ENCODE peak calls at places on chromosomes 2 and 18, in eight cellular contexts. G, K, R, A, E, N, S and W are unnamed samples.

GRCh38 chr2:134736167-134736885 is 17.5 kb upstream of the TMEM163 start:
- DNase-seq in E (peak; percentile 45), S (peak; percentile 3), A (peak; percentile 74), N (peak; percentile 77), R (no peak), K (no peak), G (no peak), W (no peak)

GRCh38 chr2:225697936-225698335 is 298.4 kb downstream of the NYAP2 start:
- DNase-seq in R (no peak), G (no peak), E (no peak), N (no peak), S (no peak), K (no peak), A (no peak), W (no peak)

GRCh38 chr2:101655941-101656422 is 41.5 kb upstream of the MAP4K4 start:
- DNase-seq in A (no peak), S (no peak), E (no peak), K (no peak), G (no peak), R (no peak), N (no peak), W (no peak)

GRCh38 chr2:207252979-207253640 is 87.4 kb upstream of the KLF7 start:
- DNase-seq in A (peak; percentile 60), K (no peak), G (no peak), E (no peak), N (no peak), S (no peak), R (no peak), W (peak; percentile 57)

GRCh38 chr2:127400533-127400896 is 12.7 kb upstream of the MAP3K2 start:
- DNase-seq in S (no peak), K (no peak), R (no peak), E (no peak), N (no peak), A (no peak), G (no peak), W (no peak)

GRCh38 chr2:224585205-224586088 is at the start of gene CUL3:
- DNase-seq in E (peak; percentile 99), R (peak; percentile 96), K (peak; percentile 99), A (peak; percentile 98), S (peak; percentile 94), G (peak; percentile 99), N (peak; percentile 95), W (peak; percentile 99)

GRCh38 chr2:237486334-237486818 is 675 bp upstream of the MLPH start:
- DNase-seq in S (no peak), R (no peak), E (no peak), A (no peak), G (no peak), N (peak; percentile 38), K (no peak), W (no peak)

GRCh38 chr2:204705243-204705971 is 160.1 kb downstream of the PARD3B start:
- DNase-seq in R (no peak), K (no peak), A (peak; percentile 7), G (no peak), E (no peak), N (peak; percentile 68), S (no peak), W (no peak)

GRCh38 chr18:32072321-32072720 is 19.4 kb upstream of the RNF138 start:
- DNase-seq in G (no peak), E (no peak), A (no peak), S (no peak), N (peak; percentile 5), K (no peak), R (no peak), W (no peak)

GRCh38 chr2:90207454-90208058 is 1516.1 kb downstream of the RPIA start:
- DNase-seq in K (no peak), N (peak; percentile 33), A (no peak), R (no peak), E (no peak), S (no peak), G (no peak), W (peak; percentile 6)

GRCh38 chr2:152406836-152407161 is 71.8 kb downstream of the FMNL2 start:
- DNase-seq in R (no peak), S (no peak), E (no peak), K (no peak), N (no peak), A (no peak), G (no peak), W (no peak)

GRCh38 chr2:165610591-165611029 is 141.1 kb downstream of the CSRNP3 start:
- DNase-seq in R (no peak), G (no peak), A (no peak), N (no peak), S (no peak), E (no peak), K (no peak), W (no peak)

GRCh38 chr2:240791821-240792657 is 28.0 kb downstream of the KIF1A start:
- DNase-seq in E (no peak), G (no peak), S (no peak), N (no peak), K (no peak), A (no peak), R (no peak), W (no peak)

GRCh38 chr18:48569915-48570264 is 31.1 kb downstream of the CTIF start:
- DNase-seq in E (no peak), K (no peak), A (no peak), G (no peak), R (no peak), N (no peak), S (no peak), W (no peak)

GRCh38 chr2:229909090-229909489 is 12.7 kb downstream of the TRIP12 start:
- DNase-seq in K (no peak), N (no peak), A (peak; percentile 35), E (no peak), G (no peak), R (no peak), S (no peak), W (no peak)

GRCh38 chr2:238513346-238513745 is 86.6 kb downstream of the ASB1 start:
- DNase-seq in A (peak; percentile 38), E (peak; percentile 68), S (peak; percentile 42), K (no peak), N (peak; percentile 68), R (peak; percentile 20), G (no peak), W (peak; percentile 50)

GRCh38 chr2:171723724-171724683 is 36.7 kb downstream of the DYNC1I2 start:
- DNase-seq in R (no peak), S (no peak), A (peak; percentile 22), K (no peak), E (peak; percentile 42), N (peak; percentile 22), G (no peak), W (peak; percentile 42)

GRCh38 chr2:232338759-232339106 is 39.8 kb upstream of the ALPP start:
- DNase-seq in N (no peak), A (no peak), E (no peak), K (no peak), S (no peak), G (no peak), R (no peak), W (peak; percentile 3)

GRCh38 chr2:119468154-119468955 is 36.7 kb downstream of the TMEM37 start:
- DNase-seq in S (no peak), N (no peak), K (no peak), G (no peak), A (peak; percentile 30), E (no peak), R (no peak), W (no peak)

DNA sequence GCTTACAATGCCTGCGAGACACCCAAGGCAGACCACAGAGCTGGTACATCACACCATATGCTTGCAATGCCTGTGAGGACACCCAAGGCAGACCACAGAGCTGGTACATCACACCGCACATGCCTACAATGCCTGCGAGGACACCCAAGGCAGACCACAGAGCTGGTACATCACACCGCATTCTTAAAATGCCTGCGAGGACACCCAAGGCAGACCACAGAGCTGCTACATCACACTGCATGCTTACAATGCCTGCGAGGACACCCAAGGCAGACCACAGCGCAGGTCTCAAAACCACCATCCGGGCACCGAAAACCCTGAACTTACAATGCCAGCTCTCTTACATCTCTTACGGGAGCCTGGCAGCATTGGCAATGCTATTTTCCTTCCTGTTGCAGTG is 799.6 kb downstream of the GALR1 start:
- DNase-seq in N (no peak), G (no peak), R (no peak), A (no peak), K (no peak), E (no peak), S (no peak), W (no peak)
- H3K27ac ChIP-seq in N (no peak overlapping the region), G (no peak overlapping the region), R (no peak overlapping the region), A (no peak overlapping the region), K (no peak overlapping the region), E (no peak overlapping the region), S (no peak overlapping the region), W (no peak overlapping the region)

DNA sequence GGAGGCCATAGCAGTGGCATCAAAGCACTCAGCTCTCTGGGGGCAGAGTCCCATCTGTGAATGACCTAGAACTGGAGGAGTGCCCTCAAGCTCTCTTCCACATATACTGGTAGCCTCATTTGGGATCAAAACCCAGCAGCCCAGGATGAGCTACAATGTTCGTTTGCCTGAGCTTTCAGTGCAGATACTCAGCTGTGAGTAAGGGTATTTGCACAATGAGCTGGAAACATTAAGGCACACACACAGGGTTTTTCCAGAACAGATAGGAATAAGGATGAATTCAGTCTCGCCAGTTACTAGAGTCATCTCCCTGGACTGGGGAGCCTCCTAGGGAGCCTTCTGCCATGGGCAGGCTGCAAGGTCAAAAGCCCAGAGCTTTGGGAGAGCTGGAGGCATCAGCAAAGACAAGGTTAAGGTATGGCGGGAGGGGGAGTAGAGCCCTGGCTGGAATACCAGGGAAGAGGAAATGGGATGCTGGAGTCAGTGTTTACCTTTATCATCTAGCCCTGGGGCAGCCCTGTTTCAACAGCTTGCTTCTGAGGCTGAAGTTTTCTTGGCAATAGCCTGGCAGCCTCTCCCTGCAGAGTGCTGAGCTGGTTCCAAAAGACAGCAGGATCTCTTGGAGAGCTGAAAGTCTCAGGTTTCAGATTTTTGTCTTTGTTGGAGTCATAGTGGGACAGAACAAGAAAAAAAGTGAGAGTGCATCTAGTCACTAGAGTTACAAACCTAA is 187.7 kb downstream of the LOXHD1 start:
- DNase-seq in G (no peak), S (no peak), K (no peak), N (peak; percentile 70), A (no peak), R (no peak), E (no peak), W (no peak)
- H3K27ac ChIP-seq in G (no peak overlapping the region), S (no peak overlapping the region), K (no peak overlapping the region), N (peak overlapping the region; percentile 78), A (no peak overlapping the region), R (no peak overlapping the region), E (no peak overlapping the region), W (no peak overlapping the region)

GRCh38 chr2:99543247-99543646 is 53.4 kb upstream of the REV1 start:
- DNase-seq in N (no peak), R (no peak), G (no peak), E (no peak), S (no peak), K (no peak), A (no peak), W (no peak)
- H3K27ac ChIP-seq in N (no peak overlapping the region), R (no peak overlapping the region), G (no peak overlapping the region), E (no peak overlapping the region), S (no peak overlapping the region), K (no peak overlapping the region), A (no peak overlapping the region), W (no peak overlapping the region)

GRCh38 chr2:177399376-177399775 is 6.8 kb downstream of the AGPS start:
- DNase-seq in R (no peak), A (no peak), S (no peak), K (no peak), G (no peak), N (no peak), E (no peak), W (no peak)
- H3K27ac ChIP-seq in R (no peak overlapping the region), A (no peak overlapping the region), S (no peak overlapping the region), K (no peak overlapping the region), G (no peak overlapping the region), N (peak overlapping the region; percentile 99), E (no peak overlapping the region), W (no peak overlapping the region)